ENCODE peak calls at places on chromosomes 11 and 22, in seven cellular contexts. T is H9, A is H1, X is IMR-90, Y is neuronal stem cell, I is mesendoderm, G is trophoblast cell. J is an unnamed sample.

GRCh38 chr11:8690374-8691342 is 8.1 kb downstream of the RPL27A start:
- DNase-seq in X (no peak), A (no peak), Y (no peak), T (peak; percentile 7), G (no peak), I (no peak), J (no peak)

GRCh38 chr22:50734986-50735738 is 2.8 kb upstream of the ACR start:
- DNase-seq in T (no peak), A (no peak), X (no peak), G (no peak), I (no peak), Y (no peak), J (no peak)

GRCh38 chr11:126838779-126839178 is 161.8 kb downstream of the KIRREL3 start:
- DNase-seq in Y (no peak), I (peak; percentile 29), X (no peak), G (no peak), T (no peak), A (no peak), J (no peak)

GRCh38 chr11:8744423-8744822 is 61.8 kb downstream of the RPL27A start:
- DNase-seq in Y (no peak), T (no peak), X (no peak), I (no peak), G (peak; percentile 70), A (no peak), J (no peak)

GRCh38 chr11:12808519-12808918 is 134.3 kb downstream of the TEAD1 start:
- DNase-seq in I (no peak), A (no peak), G (peak; percentile 39), X (peak; percentile 76), T (no peak), Y (no peak), J (peak; percentile 69)

GRCh38 chr11:1358286-1358685 is 31.4 kb upstream of the BRSK2 start:
- DNase-seq in A (no peak), Y (no peak), G (no peak), T (no peak), X (peak; percentile 7), I (no peak), J (no peak)

GRCh38 chr11:8792636-8793035 is 110.0 kb downstream of the RPL27A start:
- DNase-seq in G (no peak), Y (no peak), T (no peak), X (no peak), I (no peak), A (no peak), J (no peak)

GRCh38 chr11:103450241-103450640 is 341.0 kb downstream of the DYNC2H1 start:
- DNase-seq in T (no peak), G (no peak), A (no peak), Y (no peak), X (peak; percentile 73), I (no peak), J (peak; percentile 25)

GRCh38 chr11:36037031-36037430 is 93.2 kb downstream of the LDLRAD3 start:
- DNase-seq in X (peak; percentile 43), G (no peak), Y (no peak), I (no peak), T (no peak), A (no peak), J (no peak)

GRCh38 chr11:113382121-113382520 is 5.5 kb upstream of the ANKK1 start:
- DNase-seq in I (no peak), X (no peak), G (no peak), T (peak; percentile 5), A (no peak), Y (no peak), J (no peak)

GRCh38 chr22:45204241-45204640 is 36.5 kb downstream of the KIAA0930 start:
- DNase-seq in I (no peak), A (no peak), X (no peak), Y (no peak), T (peak; percentile 23), G (no peak), J (no peak)

GRCh38 chr11:120917536-120918239 is 106.2 kb upstream of the TBCEL start:
- DNase-seq in A (no peak), Y (no peak), G (peak; percentile 16), I (peak; percentile 78), X (no peak), T (no peak), J (no peak)

GRCh38 chr11:9687736-9688494 is 24.0 kb downstream of the SWAP70 start:
- DNase-seq in G (no peak), A (no peak), T (no peak), I (no peak), Y (no peak), X (peak; percentile 36), J (peak; percentile 52)

GRCh38 chr22:20990184-20991180 is 8.4 kb downstream of the LZTR1 start:
- DNase-seq in Y (no peak), X (no peak), I (no peak), A (no peak), T (no peak), G (no peak), J (no peak)

GRCh38 chr11:64629796-64630562 is 39.0 kb downstream of the SLC22A12 start:
- DNase-seq in T (peak; percentile 96), A (peak; percentile 100), I (peak; percentile 90), X (no peak), G (peak; percentile 28), Y (no peak), J (no peak)

GRCh38 chr22:40482391-40482790 is 112.0 kb downstream of the SGSM3 start:
- DNase-seq in X (no peak), Y (no peak), T (no peak), G (peak; percentile 77), I (no peak), A (no peak), J (no peak)

GRCh38 chr11:114315749-114316368 is 19.7 kb downstream of the NNMT start:
- DNase-seq in Y (no peak), T (no peak), X (no peak), G (no peak), I (peak; percentile 17), A (no peak), J (peak; percentile 79)

GRCh38 chr22:30270841-30271240 is 4.2 kb upstream of the OSM start:
- DNase-seq in Y (no peak), T (no peak), I (no peak), X (peak; percentile 81), G (peak; percentile 71), A (no peak), J (peak; percentile 66)

GRCh38 chr11:68036717-68037239 is 2.0 kb upstream of the TCIRG1 start:
- DNase-seq in Y (no peak), I (no peak), T (no peak), A (no peak), X (no peak), G (peak; percentile 26), J (no peak)

GRCh38 chr22:49112661-49113626 is 714.7 kb downstream of the BRD1 start:
- DNase-seq in Y (no peak), A (no peak), T (no peak), X (no peak), G (no peak), I (no peak), J (no peak)

GRCh38 chr11:11969380-11970215 is 38.8 kb downstream of the DKK3 start:
- DNase-seq in X (no peak), I (no peak), Y (no peak), A (no peak), G (no peak), T (peak; percentile 20), J (no peak)

GRCh38 chr11:7516488-7516887 is 2.7 kb downstream of the PPFIBP2 start:
- DNase-seq in G (no peak), X (no peak), I (no peak), Y (no peak), T (no peak), A (no peak), J (no peak)

GRCh38 chr11:85826096-85826855 is 15.3 kb upstream of the SYTL2 start:
- DNase-seq in G (peak; percentile 40), X (peak; percentile 47), A (no peak), Y (no peak), I (peak; percentile 62), T (peak; percentile 54), J (peak; percentile 34)

GRCh38 chr11:106156290-106156937 is 79.0 kb downstream of the AASDHPPT start:
- DNase-seq in I (peak; percentile 63), G (peak; percentile 91), Y (peak; percentile 21), X (peak; percentile 83), A (no peak), T (no peak), J (peak; percentile 89)

GRCh38 chr22:36386900-36387663 is 685 bp downstream of the MYH9 start:
- DNase-seq in G (peak; percentile 50), Y (no peak), A (no peak), I (no peak), X (no peak), T (no peak), J (no peak)

GRCh38 chr11:2521681-2522630 is 77.1 kb downstream of the KCNQ1 start:
- DNase-seq in X (no peak), G (no peak), I (no peak), A (no peak), T (peak; percentile 23), Y (no peak), J (no peak)

DNA sequence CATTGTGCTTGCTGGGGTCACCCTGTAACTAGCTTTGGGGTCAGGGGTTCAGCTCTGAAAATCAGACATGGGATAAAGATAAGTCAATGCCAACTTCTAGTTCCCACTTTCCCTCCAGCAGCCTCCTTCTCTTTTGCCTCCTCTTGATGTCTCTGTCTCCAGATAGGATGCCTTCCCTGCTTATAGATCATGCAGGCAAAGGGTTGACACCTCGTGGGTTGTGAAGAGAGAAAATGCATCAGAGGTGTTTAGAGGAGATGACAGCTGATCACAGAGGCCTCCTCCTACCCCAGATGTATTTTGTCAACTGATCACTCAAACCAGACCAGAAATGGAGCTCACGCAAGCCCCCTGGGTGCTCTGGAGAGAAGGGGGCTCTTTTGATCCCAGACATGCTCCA is 337.8 kb downstream of the BUD13 start:
- DNase-seq in I (no peak), A (no peak), T (no peak), X (no peak), G (no peak), Y (no peak), J (no peak)
- H3K4ac ChIP-seq in I (no peak overlapping the region), A (no peak overlapping the region), T (no peak overlapping the region), X (no peak overlapping the region), G (no peak overlapping the region), Y (no peak overlapping the region), J (no peak overlapping the region)

DNA sequence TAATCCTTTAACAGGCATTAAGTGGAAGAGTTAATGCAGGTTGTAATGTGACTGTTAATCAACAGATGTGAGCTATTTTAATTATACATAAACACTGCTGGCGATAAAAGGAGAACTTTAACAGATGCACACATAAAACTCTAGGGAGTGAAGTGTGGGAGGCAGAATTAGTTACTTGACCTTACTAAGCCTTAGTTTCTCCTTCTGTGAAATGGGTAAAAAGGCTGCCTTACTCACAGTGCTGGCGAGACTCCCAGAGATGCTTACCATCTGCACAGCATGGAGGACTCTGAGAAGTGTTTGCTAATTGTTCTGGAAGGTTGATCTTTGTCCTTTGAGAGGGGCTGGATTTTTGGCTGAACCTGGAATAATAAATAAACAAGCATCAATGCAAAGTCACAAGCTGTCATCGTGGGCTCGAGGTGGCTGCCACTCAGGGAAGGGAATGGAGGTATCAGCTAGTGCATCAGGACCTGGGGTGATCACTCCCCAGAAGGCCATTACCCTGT is 58.6 kb upstream of the MPEG1 start:
- DNase-seq in G (no peak), T (no peak), I (no peak), A (no peak), X (no peak), Y (no peak), J (no peak)
- H3K4me1 ChIP-seq in G (peaks cover 3% of the 10 kb centered on the region), T (no peaks in the 10 kb centered on the region), I (no peaks in the 10 kb centered on the region), A (no peaks in the 10 kb centered on the region), X (no peaks in the 10 kb centered on the region), Y (peaks cover 5% of the 10 kb centered on the region), J (no peaks in the 10 kb centered on the region)

GRCh38 chr11:116481126-116481644 is 291.6 kb downstream of the BUD13 start:
- DNase-seq in X (no peak), A (no peak), I (peak; percentile 16), Y (no peak), T (no peak), G (no peak), J (no peak)
- H3K4ac ChIP-seq in X (no peak overlapping the region), A (no peak overlapping the region), I (no peak overlapping the region), Y (no peak overlapping the region), T (no peak overlapping the region), G (no peak overlapping the region), J (no peak overlapping the region)

GRCh38 chr22:19972251-19972650 is 30.6 kb upstream of the TXNRD2 start:
- DNase-seq in G (no peak), A (no peak), Y (no peak), X (no peak), T (no peak), I (no peak), J (no peak)
- H3K4me1 ChIP-seq in G (peaks cover 2% of the 10 kb centered on the region), A (peaks cover 13% of the 10 kb centered on the region), Y (peaks cover 16% of the 10 kb centered on the region), X (peaks cover 1% of the 10 kb centered on the region), T (no peaks in the 10 kb centered on the region), I (peaks cover 8% of the 10 kb centered on the region), J (peaks cover 26% of the 10 kb centered on the region)

J was measured in mesenchymal stem cell.